ENCODE peak calls at places on chromosome 1, in eight cellular contexts. One of them, this sample, is unnamed.

GRCh38 chr1:108896160-108897150 is 19.7 kb downstream of the GPSM2 start:
- DNase-seq in RPMI7951: no peak
- DNase-seq in B cell: no peak
- DNase-seq in MV-4-11: peak
- DNase-seq in neural crest cell: no peak
- DNase-seq in lung microvascular endothelial cell: no peak
- DNase-seq in stimulated activated CD4-positive, alpha-beta T cell treated with anti-CD3 and anti-CD28 coated beads, Interleukin-15, amount 100 ng/mL, for 24 hours: no peak
- DNase-seq in activated T-cell treated with anti-CD3 and anti-CD28 coated beads for 48 hours: no peak
- DNase-seq in this sample: no peak

GRCh38 chr1:44673675-44674112 is 587 bp downstream of the TMEM53 start:
- DNase-seq in RPMI7951: no peak
- DNase-seq in B cell: no peak
- DNase-seq in MV-4-11: no peak
- DNase-seq in neural crest cell: no peak
- DNase-seq in lung microvascular endothelial cell: no peak
- DNase-seq in stimulated activated CD4-positive, alpha-beta T cell treated with anti-CD3 and anti-CD28 coated beads, Interleukin-15, amount 100 ng/mL, for 24 hours: no peak
- DNase-seq in activated T-cell treated with anti-CD3 and anti-CD28 coated beads for 48 hours: no peak
- DNase-seq in this sample: no peak

GRCh38 chr1:203638076-203638475 is 11.4 kb downstream of the ATP2B4 start:
- DNase-seq in RPMI7951: no peak
- DNase-seq in B cell: no peak
- DNase-seq in MV-4-11: no peak
- DNase-seq in neural crest cell: no peak
- DNase-seq in lung microvascular endothelial cell: no peak
- DNase-seq in stimulated activated CD4-positive, alpha-beta T cell treated with anti-CD3 and anti-CD28 coated beads, Interleukin-15, amount 100 ng/mL, for 24 hours: no peak
- DNase-seq in activated T-cell treated with anti-CD3 and anti-CD28 coated beads for 48 hours: no peak
- DNase-seq in this sample: no peak

GRCh38 chr1:54818461-54819194 is 17.5 kb upstream of the TTC22 start:
- DNase-seq in RPMI7951: no peak
- DNase-seq in B cell: no peak
- DNase-seq in MV-4-11: peak
- DNase-seq in neural crest cell: no peak
- DNase-seq in lung microvascular endothelial cell: no peak
- DNase-seq in stimulated activated CD4-positive, alpha-beta T cell treated with anti-CD3 and anti-CD28 coated beads, Interleukin-15, amount 100 ng/mL, for 24 hours: no peak
- DNase-seq in activated T-cell treated with anti-CD3 and anti-CD28 coated beads for 48 hours: no peak
- DNase-seq in this sample: no peak

GRCh38 chr1:10514490-10515235 is 39.9 kb downstream of the PEX14 start:
- DNase-seq in RPMI7951: peak
- DNase-seq in B cell: no peak
- DNase-seq in MV-4-11: peak
- DNase-seq in neural crest cell: no peak
- DNase-seq in lung microvascular endothelial cell: peak
- DNase-seq in stimulated activated CD4-positive, alpha-beta T cell treated with anti-CD3 and anti-CD28 coated beads, Interleukin-15, amount 100 ng/mL, for 24 hours: no peak
- DNase-seq in activated T-cell treated with anti-CD3 and anti-CD28 coated beads for 48 hours: no peak
- DNase-seq in this sample: no peak

GRCh38 chr1:161930064-161930463 is 93.6 kb downstream of the OLFML2B start:
- DNase-seq in RPMI7951: no peak
- DNase-seq in B cell: no peak
- DNase-seq in MV-4-11: no peak
- DNase-seq in neural crest cell: no peak
- DNase-seq in lung microvascular endothelial cell: peak
- DNase-seq in stimulated activated CD4-positive, alpha-beta T cell treated with anti-CD3 and anti-CD28 coated beads, Interleukin-15, amount 100 ng/mL, for 24 hours: no peak
- DNase-seq in activated T-cell treated with anti-CD3 and anti-CD28 coated beads for 48 hours: no peak
- DNase-seq in this sample: no peak

GRCh38 chr1:160499631-160500030 is 23.4 kb downstream of the SLAMF6 start:
- DNase-seq in RPMI7951: no peak
- DNase-seq in B cell: no peak
- DNase-seq in MV-4-11: no peak
- DNase-seq in neural crest cell: no peak
- DNase-seq in lung microvascular endothelial cell: no peak
- DNase-seq in stimulated activated CD4-positive, alpha-beta T cell treated with anti-CD3 and anti-CD28 coated beads, Interleukin-15, amount 100 ng/mL, for 24 hours: no peak
- DNase-seq in activated T-cell treated with anti-CD3 and anti-CD28 coated beads for 48 hours: no peak
- DNase-seq in this sample: no peak

GRCh38 chr1:42056460-42056859 is 96.8 kb upstream of the GUCA2B start:
- DNase-seq in RPMI7951: no peak
- DNase-seq in B cell: no peak
- DNase-seq in MV-4-11: no peak
- DNase-seq in neural crest cell: no peak
- DNase-seq in lung microvascular endothelial cell: no peak
- DNase-seq in stimulated activated CD4-positive, alpha-beta T cell treated with anti-CD3 and anti-CD28 coated beads, Interleukin-15, amount 100 ng/mL, for 24 hours: no peak
- DNase-seq in activated T-cell treated with anti-CD3 and anti-CD28 coated beads for 48 hours: no peak
- DNase-seq in this sample: no peak

GRCh38 chr1:171245458-171246064 is 2.7 kb upstream of the FMO1 start:
- DNase-seq in RPMI7951: peak
- DNase-seq in B cell: peak
- DNase-seq in MV-4-11: peak
- DNase-seq in neural crest cell: no peak
- DNase-seq in lung microvascular endothelial cell: peak
- DNase-seq in stimulated activated CD4-positive, alpha-beta T cell treated with anti-CD3 and anti-CD28 coated beads, Interleukin-15, amount 100 ng/mL, for 24 hours: peak
- DNase-seq in activated T-cell treated with anti-CD3 and anti-CD28 coated beads for 48 hours: no peak
- DNase-seq in this sample: no peak

GRCh38 chr1:33030575-33030974 is 6.1 kb downstream of the AK2 start:
- DNase-seq in RPMI7951: no peak
- DNase-seq in B cell: no peak
- DNase-seq in MV-4-11: peak
- DNase-seq in neural crest cell: no peak
- DNase-seq in lung microvascular endothelial cell: no peak
- DNase-seq in stimulated activated CD4-positive, alpha-beta T cell treated with anti-CD3 and anti-CD28 coated beads, Interleukin-15, amount 100 ng/mL, for 24 hours: no peak
- DNase-seq in activated T-cell treated with anti-CD3 and anti-CD28 coated beads for 48 hours: no peak
- DNase-seq in this sample: no peak

GRCh38 chr1:6969762-6970161 is 184.5 kb downstream of the CAMTA1 start:
- DNase-seq in RPMI7951: no peak
- DNase-seq in B cell: no peak
- DNase-seq in MV-4-11: no peak
- DNase-seq in neural crest cell: no peak
- DNase-seq in lung microvascular endothelial cell: no peak
- DNase-seq in stimulated activated CD4-positive, alpha-beta T cell treated with anti-CD3 and anti-CD28 coated beads, Interleukin-15, amount 100 ng/mL, for 24 hours: no peak
- DNase-seq in activated T-cell treated with anti-CD3 and anti-CD28 coated beads for 48 hours: no peak
- DNase-seq in this sample: no peak

GRCh38 chr1:230286166-230286889 is 139.8 kb downstream of the PGBD5 start:
- DNase-seq in RPMI7951: no peak
- DNase-seq in B cell: no peak
- DNase-seq in MV-4-11: no peak
- DNase-seq in neural crest cell: no peak
- DNase-seq in lung microvascular endothelial cell: no peak
- DNase-seq in stimulated activated CD4-positive, alpha-beta T cell treated with anti-CD3 and anti-CD28 coated beads, Interleukin-15, amount 100 ng/mL, for 24 hours: no peak
- DNase-seq in activated T-cell treated with anti-CD3 and anti-CD28 coated beads for 48 hours: no peak
- DNase-seq in this sample: no peak

GRCh38 chr1:222314839-222315238 is 233.1 kb downstream of the HHIPL2 start:
- DNase-seq in RPMI7951: no peak
- DNase-seq in B cell: no peak
- DNase-seq in MV-4-11: no peak
- DNase-seq in neural crest cell: no peak
- DNase-seq in lung microvascular endothelial cell: no peak
- DNase-seq in stimulated activated CD4-positive, alpha-beta T cell treated with anti-CD3 and anti-CD28 coated beads, Interleukin-15, amount 100 ng/mL, for 24 hours: no peak
- DNase-seq in activated T-cell treated with anti-CD3 and anti-CD28 coated beads for 48 hours: no peak
- DNase-seq in this sample: no peak

GRCh38 chr1:65998763-65999583 is 206.3 kb downstream of the PDE4B start:
- DNase-seq in RPMI7951: no peak
- DNase-seq in B cell: no peak
- DNase-seq in MV-4-11: no peak
- DNase-seq in neural crest cell: no peak
- DNase-seq in lung microvascular endothelial cell: no peak
- DNase-seq in stimulated activated CD4-positive, alpha-beta T cell treated with anti-CD3 and anti-CD28 coated beads, Interleukin-15, amount 100 ng/mL, for 24 hours: no peak
- DNase-seq in activated T-cell treated with anti-CD3 and anti-CD28 coated beads for 48 hours: no peak
- DNase-seq in this sample: no peak

GRCh38 chr1:29290414-29290980 is 54.2 kb downstream of the PTPRU start:
- DNase-seq in RPMI7951: no peak
- DNase-seq in B cell: no peak
- DNase-seq in MV-4-11: no peak
- DNase-seq in neural crest cell: no peak
- DNase-seq in lung microvascular endothelial cell: no peak
- DNase-seq in stimulated activated CD4-positive, alpha-beta T cell treated with anti-CD3 and anti-CD28 coated beads, Interleukin-15, amount 100 ng/mL, for 24 hours: no peak
- DNase-seq in activated T-cell treated with anti-CD3 and anti-CD28 coated beads for 48 hours: no peak
- DNase-seq in this sample: no peak

GRCh38 chr1:201463071-201463552 is 5.9 kb downstream of the PHLDA3 start:
- DNase-seq in RPMI7951: no peak
- DNase-seq in B cell: no peak
- DNase-seq in MV-4-11: peak
- DNase-seq in neural crest cell: no peak
- DNase-seq in lung microvascular endothelial cell: peak
- DNase-seq in stimulated activated CD4-positive, alpha-beta T cell treated with anti-CD3 and anti-CD28 coated beads, Interleukin-15, amount 100 ng/mL, for 24 hours: no peak
- DNase-seq in activated T-cell treated with anti-CD3 and anti-CD28 coated beads for 48 hours: no peak
- DNase-seq in this sample: no peak

GRCh38 chr1:48859429-48859828 is 82.7 kb upstream of the BEND5 start:
- DNase-seq in RPMI7951: peak
- DNase-seq in B cell: no peak
- DNase-seq in MV-4-11: peak
- DNase-seq in neural crest cell: no peak
- DNase-seq in lung microvascular endothelial cell: peak
- DNase-seq in stimulated activated CD4-positive, alpha-beta T cell treated with anti-CD3 and anti-CD28 coated beads, Interleukin-15, amount 100 ng/mL, for 24 hours: no peak
- DNase-seq in activated T-cell treated with anti-CD3 and anti-CD28 coated beads for 48 hours: no peak
- DNase-seq in this sample: no peak

GRCh38 chr1:176880954-176881595 is 283.4 kb downstream of the ASTN1 start:
- DNase-seq in RPMI7951: peak
- DNase-seq in B cell: peak
- DNase-seq in MV-4-11: no peak
- DNase-seq in neural crest cell: peak
- DNase-seq in lung microvascular endothelial cell: peak
- DNase-seq in stimulated activated CD4-positive, alpha-beta T cell treated with anti-CD3 and anti-CD28 coated beads, Interleukin-15, amount 100 ng/mL, for 24 hours: peak
- DNase-seq in activated T-cell treated with anti-CD3 and anti-CD28 coated beads for 48 hours: peak
- DNase-seq in this sample: no peak

GRCh38 chr1:30412241-30413110 is 310.9 kb downstream of the MATN1 start:
- DNase-seq in RPMI7951: no peak
- DNase-seq in B cell: no peak
- DNase-seq in MV-4-11: no peak
- DNase-seq in neural crest cell: no peak
- DNase-seq in lung microvascular endothelial cell: peak
- DNase-seq in stimulated activated CD4-positive, alpha-beta T cell treated with anti-CD3 and anti-CD28 coated beads, Interleukin-15, amount 100 ng/mL, for 24 hours: no peak
- DNase-seq in activated T-cell treated with anti-CD3 and anti-CD28 coated beads for 48 hours: no peak
- DNase-seq in this sample: no peak

GRCh38 chr1:204369006-204369726 is 9.4 kb upstream of the PLEKHA6 start:
- DNase-seq in RPMI7951: no peak
- DNase-seq in B cell: no peak
- DNase-seq in MV-4-11: no peak
- DNase-seq in neural crest cell: no peak
- DNase-seq in lung microvascular endothelial cell: peak
- DNase-seq in stimulated activated CD4-positive, alpha-beta T cell treated with anti-CD3 and anti-CD28 coated beads, Interleukin-15, amount 100 ng/mL, for 24 hours: no peak
- DNase-seq in activated T-cell treated with anti-CD3 and anti-CD28 coated beads for 48 hours: no peak
- DNase-seq in this sample: no peak

GRCh38 chr1:113835686-113836290 is 23.5 kb upstream of the RSBN1 start:
- DNase-seq in RPMI7951: peak
- DNase-seq in B cell: peak
- DNase-seq in MV-4-11: peak
- DNase-seq in neural crest cell: no peak
- DNase-seq in lung microvascular endothelial cell: peak
- DNase-seq in stimulated activated CD4-positive, alpha-beta T cell treated with anti-CD3 and anti-CD28 coated beads, Interleukin-15, amount 100 ng/mL, for 24 hours: peak
- DNase-seq in activated T-cell treated with anti-CD3 and anti-CD28 coated beads for 48 hours: no peak
- DNase-seq in this sample: peak

GRCh38 chr1:186482661-186483255 is 21.8 kb upstream of the PDC start:
- DNase-seq in RPMI7951: peak
- DNase-seq in B cell: peak
- DNase-seq in MV-4-11: peak
- DNase-seq in neural crest cell: peak
- DNase-seq in lung microvascular endothelial cell: peak
- DNase-seq in stimulated activated CD4-positive, alpha-beta T cell treated with anti-CD3 and anti-CD28 coated beads, Interleukin-15, amount 100 ng/mL, for 24 hours: peak
- DNase-seq in activated T-cell treated with anti-CD3 and anti-CD28 coated beads for 48 hours: peak
- DNase-seq in this sample: peak

GRCh38 chr1:168234846-168235547 is 9.2 kb downstream of the SFT2D2 start:
- DNase-seq in RPMI7951: peak
- DNase-seq in B cell: peak
- DNase-seq in MV-4-11: peak
- DNase-seq in neural crest cell: no peak
- DNase-seq in lung microvascular endothelial cell: peak
- DNase-seq in stimulated activated CD4-positive, alpha-beta T cell treated with anti-CD3 and anti-CD28 coated beads, Interleukin-15, amount 100 ng/mL, for 24 hours: peak
- DNase-seq in activated T-cell treated with anti-CD3 and anti-CD28 coated beads for 48 hours: peak
- DNase-seq in this sample: peak

GRCh38 chr1:56190975-56191768 is 388.2 kb downstream of the PLPP3 start:
- DNase-seq in RPMI7951: peak
- DNase-seq in B cell: no peak
- DNase-seq in MV-4-11: no peak
- DNase-seq in neural crest cell: no peak
- DNase-seq in lung microvascular endothelial cell: no peak
- DNase-seq in stimulated activated CD4-positive, alpha-beta T cell treated with anti-CD3 and anti-CD28 coated beads, Interleukin-15, amount 100 ng/mL, for 24 hours: no peak
- DNase-seq in activated T-cell treated with anti-CD3 and anti-CD28 coated beads for 48 hours: no peak
- DNase-seq in this sample: no peak

GRCh38 chr1:232805269-232806070 is at the start of gene MAP10:
- DNase-seq in RPMI7951: peak
- DNase-seq in B cell: peak
- DNase-seq in MV-4-11: peak
- DNase-seq in neural crest cell: peak
- DNase-seq in lung microvascular endothelial cell: peak
- DNase-seq in stimulated activated CD4-positive, alpha-beta T cell treated with anti-CD3 and anti-CD28 coated beads, Interleukin-15, amount 100 ng/mL, for 24 hours: peak
- DNase-seq in activated T-cell treated with anti-CD3 and anti-CD28 coated beads for 48 hours: peak
- DNase-seq in this sample: peak

GRCh38 chr1:40184193-40184592 is 23.0 kb downstream of the RLF start:
- DNase-seq in RPMI7951: no peak
- DNase-seq in B cell: no peak
- DNase-seq in MV-4-11: no peak
- DNase-seq in neural crest cell: no peak
- DNase-seq in lung microvascular endothelial cell: no peak
- DNase-seq in stimulated activated CD4-positive, alpha-beta T cell treated with anti-CD3 and anti-CD28 coated beads, Interleukin-15, amount 100 ng/mL, for 24 hours: no peak
- DNase-seq in activated T-cell treated with anti-CD3 and anti-CD28 coated beads for 48 hours: no peak
- DNase-seq in this sample: no peak

GRCh38 chr1:245538671-245539070 is 383.9 kb downstream of the KIF26B start:
- DNase-seq in RPMI7951: peak
- DNase-seq in B cell: no peak
- DNase-seq in MV-4-11: no peak
- DNase-seq in neural crest cell: no peak
- DNase-seq in lung microvascular endothelial cell: no peak
- DNase-seq in stimulated activated CD4-positive, alpha-beta T cell treated with anti-CD3 and anti-CD28 coated beads, Interleukin-15, amount 100 ng/mL, for 24 hours: no peak
- DNase-seq in activated T-cell treated with anti-CD3 and anti-CD28 coated beads for 48 hours: no peak
- DNase-seq in this sample: no peak

GRCh38 chr1:232477728-232478127 is 152.2 kb downstream of the SIPA1L2 start:
- DNase-seq in RPMI7951: peak
- DNase-seq in B cell: no peak
- DNase-seq in MV-4-11: peak
- DNase-seq in neural crest cell: no peak
- DNase-seq in lung microvascular endothelial cell: no peak
- DNase-seq in stimulated activated CD4-positive, alpha-beta T cell treated with anti-CD3 and anti-CD28 coated beads, Interleukin-15, amount 100 ng/mL, for 24 hours: no peak
- DNase-seq in activated T-cell treated with anti-CD3 and anti-CD28 coated beads for 48 hours: no peak
- DNase-seq in this sample: no peak

GRCh38 chr1:221708076-221708571 is 33.8 kb downstream of the DUSP10 start:
- DNase-seq in RPMI7951: peak
- DNase-seq in B cell: peak
- DNase-seq in MV-4-11: peak
- DNase-seq in neural crest cell: no peak
- DNase-seq in lung microvascular endothelial cell: no peak
- DNase-seq in stimulated activated CD4-positive, alpha-beta T cell treated with anti-CD3 and anti-CD28 coated beads, Interleukin-15, amount 100 ng/mL, for 24 hours: peak
- DNase-seq in activated T-cell treated with anti-CD3 and anti-CD28 coated beads for 48 hours: peak
- DNase-seq in this sample: peak

GRCh38 chr1:168628807-168629206 is 52.4 kb downstream of the XCL1 start:
- DNase-seq in RPMI7951: peak
- DNase-seq in B cell: no peak
- DNase-seq in MV-4-11: no peak
- DNase-seq in neural crest cell: no peak
- DNase-seq in lung microvascular endothelial cell: no peak
- DNase-seq in stimulated activated CD4-positive, alpha-beta T cell treated with anti-CD3 and anti-CD28 coated beads, Interleukin-15, amount 100 ng/mL, for 24 hours: peak
- DNase-seq in activated T-cell treated with anti-CD3 and anti-CD28 coated beads for 48 hours: peak
- DNase-seq in this sample: no peak

GRCh38 chr1:151668090-151668489 is 48.5 kb downstream of the CELF3 start:
- DNase-seq in RPMI7951: no peak
- DNase-seq in B cell: no peak
- DNase-seq in MV-4-11: no peak
- DNase-seq in neural crest cell: no peak
- DNase-seq in lung microvascular endothelial cell: no peak
- DNase-seq in stimulated activated CD4-positive, alpha-beta T cell treated with anti-CD3 and anti-CD28 coated beads, Interleukin-15, amount 100 ng/mL, for 24 hours: no peak
- DNase-seq in activated T-cell treated with anti-CD3 and anti-CD28 coated beads for 48 hours: no peak
- DNase-seq in this sample: no peak

GRCh38 chr1:232252719-232253118 is 377.2 kb downstream of the SIPA1L2 start:
- DNase-seq in RPMI7951: no peak
- DNase-seq in B cell: no peak
- DNase-seq in MV-4-11: no peak
- DNase-seq in neural crest cell: no peak
- DNase-seq in lung microvascular endothelial cell: no peak
- DNase-seq in stimulated activated CD4-positive, alpha-beta T cell treated with anti-CD3 and anti-CD28 coated beads, Interleukin-15, amount 100 ng/mL, for 24 hours: no peak
- DNase-seq in activated T-cell treated with anti-CD3 and anti-CD28 coated beads for 48 hours: no peak
- DNase-seq in this sample: no peak

GRCh38 chr1:236502972-236503639 is 20.7 kb upstream of the LGALS8 start:
- DNase-seq in RPMI7951: peak
- DNase-seq in B cell: peak
- DNase-seq in MV-4-11: peak
- DNase-seq in neural crest cell: peak
- DNase-seq in lung microvascular endothelial cell: peak
- DNase-seq in stimulated activated CD4-positive, alpha-beta T cell treated with anti-CD3 and anti-CD28 coated beads, Interleukin-15, amount 100 ng/mL, for 24 hours: peak
- DNase-seq in activated T-cell treated with anti-CD3 and anti-CD28 coated beads for 48 hours: no peak
- DNase-seq in this sample: no peak